ENCODE peak calls at places on chromosomes 16 and 17, in ten cellular contexts. One of them, this sample, is unnamed.

GRCh38 chr16:89007371-89008249 is 30.6 kb upstream of the CBFA2T3 start:
- ATAC-seq in heart right ventricle: no peak
- ATAC-seq in stimulated activated naive CD8-positive, alpha-beta T cell treated with anti-CD3 and anti-CD28 coated beads, Interleukin-15, amount 100 ng/mL, for 72 hours: no peak
- ATAC-seq in GM23338: peak
- ATAC-seq in gastroesophageal sphincter: no peak
- ATAC-seq in mucosa of descending colon: no peak
- ATAC-seq in activated CD8-positive, alpha-beta T cell treated with anti-CD3 and anti-CD28 coated beads for 36 hours: no peak
- ATAC-seq in esophagus mucosa: no peak
- ATAC-seq in left cardiac atrium: no peak
- ATAC-seq in activated naive CD8-positive, alpha-beta T cell treated with anti-CD3 and anti-CD28 coated beads, Interleukin-2, amount 50 U/mL, for 24 hours: no peak
- ATAC-seq in this sample: no peak

GRCh38 chr16:49672753-49673152 is 183.2 kb downstream of the ZNF423 start:
- ATAC-seq in heart right ventricle: no peak
- ATAC-seq in activated naive CD8-positive, alpha-beta T cell treated with anti-CD3 and anti-CD28 coated beads, Interleukin-2, amount 50 U/mL, for 24 hours: no peak
- ATAC-seq in left cardiac atrium: no peak
- ATAC-seq in mucosa of descending colon: no peak
- ATAC-seq in gastroesophageal sphincter: no peak
- ATAC-seq in activated CD8-positive, alpha-beta T cell treated with anti-CD3 and anti-CD28 coated beads for 36 hours: no peak
- ATAC-seq in esophagus mucosa: no peak
- ATAC-seq in stimulated activated naive CD8-positive, alpha-beta T cell treated with anti-CD3 and anti-CD28 coated beads, Interleukin-15, amount 100 ng/mL, for 72 hours: no peak
- ATAC-seq in GM23338: peak
- ATAC-seq in this sample: no peak

GRCh38 chr16:81553814-81554675 is 109.4 kb downstream of the CMIP start:
- ATAC-seq in activated naive CD8-positive, alpha-beta T cell treated with anti-CD3 and anti-CD28 coated beads, Interleukin-2, amount 50 U/mL, for 24 hours: no peak
- ATAC-seq in GM23338: no peak
- ATAC-seq in heart right ventricle: no peak
- ATAC-seq in left cardiac atrium: no peak
- ATAC-seq in mucosa of descending colon: no peak
- ATAC-seq in stimulated activated naive CD8-positive, alpha-beta T cell treated with anti-CD3 and anti-CD28 coated beads, Interleukin-15, amount 100 ng/mL, for 72 hours: no peak
- ATAC-seq in activated CD8-positive, alpha-beta T cell treated with anti-CD3 and anti-CD28 coated beads for 36 hours: no peak
- ATAC-seq in esophagus mucosa: no peak
- ATAC-seq in gastroesophageal sphincter: no peak
- ATAC-seq in this sample: no peak

GRCh38 chr16:350203-350602 is 2.3 kb downstream of the AXIN1 start:
- ATAC-seq in mucosa of descending colon: no peak
- ATAC-seq in left cardiac atrium: no peak
- ATAC-seq in gastroesophageal sphincter: no peak
- ATAC-seq in GM23338: no peak
- ATAC-seq in esophagus mucosa: no peak
- ATAC-seq in activated naive CD8-positive, alpha-beta T cell treated with anti-CD3 and anti-CD28 coated beads, Interleukin-2, amount 50 U/mL, for 24 hours: no peak
- ATAC-seq in stimulated activated naive CD8-positive, alpha-beta T cell treated with anti-CD3 and anti-CD28 coated beads, Interleukin-15, amount 100 ng/mL, for 72 hours: no peak
- ATAC-seq in activated CD8-positive, alpha-beta T cell treated with anti-CD3 and anti-CD28 coated beads for 36 hours: no peak
- ATAC-seq in heart right ventricle: no peak
- ATAC-seq in this sample: no peak

GRCh38 chr17:705863-706262 is 8.8 kb downstream of the VPS53 start:
- ATAC-seq in GM23338: no peak
- ATAC-seq in esophagus mucosa: no peak
- ATAC-seq in heart right ventricle: peak
- ATAC-seq in gastroesophageal sphincter: no peak
- ATAC-seq in mucosa of descending colon: no peak
- ATAC-seq in left cardiac atrium: peak
- ATAC-seq in activated naive CD8-positive, alpha-beta T cell treated with anti-CD3 and anti-CD28 coated beads, Interleukin-2, amount 50 U/mL, for 24 hours: no peak
- ATAC-seq in stimulated activated naive CD8-positive, alpha-beta T cell treated with anti-CD3 and anti-CD28 coated beads, Interleukin-15, amount 100 ng/mL, for 72 hours: no peak
- ATAC-seq in activated CD8-positive, alpha-beta T cell treated with anti-CD3 and anti-CD28 coated beads for 36 hours: no peak
- ATAC-seq in this sample: no peak

GRCh38 chr17:74085434-74085833 is 118.0 kb upstream of the RPL38 start:
- ATAC-seq in activated CD8-positive, alpha-beta T cell treated with anti-CD3 and anti-CD28 coated beads for 36 hours: no peak
- ATAC-seq in heart right ventricle: no peak
- ATAC-seq in esophagus mucosa: no peak
- ATAC-seq in left cardiac atrium: no peak
- ATAC-seq in mucosa of descending colon: no peak
- ATAC-seq in stimulated activated naive CD8-positive, alpha-beta T cell treated with anti-CD3 and anti-CD28 coated beads, Interleukin-15, amount 100 ng/mL, for 72 hours: no peak
- ATAC-seq in activated naive CD8-positive, alpha-beta T cell treated with anti-CD3 and anti-CD28 coated beads, Interleukin-2, amount 50 U/mL, for 24 hours: no peak
- ATAC-seq in gastroesophageal sphincter: no peak
- ATAC-seq in GM23338: peak
- ATAC-seq in this sample: no peak

GRCh38 chr17:163514-164103 is 17.8 kb downstream of the DOC2B start:
- ATAC-seq in stimulated activated naive CD8-positive, alpha-beta T cell treated with anti-CD3 and anti-CD28 coated beads, Interleukin-15, amount 100 ng/mL, for 72 hours: no peak
- ATAC-seq in activated naive CD8-positive, alpha-beta T cell treated with anti-CD3 and anti-CD28 coated beads, Interleukin-2, amount 50 U/mL, for 24 hours: no peak
- ATAC-seq in mucosa of descending colon: no peak
- ATAC-seq in GM23338: peak
- ATAC-seq in left cardiac atrium: no peak
- ATAC-seq in esophagus mucosa: peak
- ATAC-seq in gastroesophageal sphincter: no peak
- ATAC-seq in heart right ventricle: no peak
- ATAC-seq in activated CD8-positive, alpha-beta T cell treated with anti-CD3 and anti-CD28 coated beads for 36 hours: no peak
- ATAC-seq in this sample: no peak

GRCh38 chr17:9982159-9982558 is 77.1 kb upstream of the RCVRN start:
- ATAC-seq in gastroesophageal sphincter: no peak
- ATAC-seq in esophagus mucosa: no peak
- ATAC-seq in left cardiac atrium: no peak
- ATAC-seq in heart right ventricle: no peak
- ATAC-seq in activated CD8-positive, alpha-beta T cell treated with anti-CD3 and anti-CD28 coated beads for 36 hours: no peak
- ATAC-seq in stimulated activated naive CD8-positive, alpha-beta T cell treated with anti-CD3 and anti-CD28 coated beads, Interleukin-15, amount 100 ng/mL, for 72 hours: no peak
- ATAC-seq in activated naive CD8-positive, alpha-beta T cell treated with anti-CD3 and anti-CD28 coated beads, Interleukin-2, amount 50 U/mL, for 24 hours: no peak
- ATAC-seq in GM23338: peak
- ATAC-seq in mucosa of descending colon: no peak
- ATAC-seq in this sample: no peak